ENCODE peak calls at places on chromosomes 4 and X, in four cellular contexts. H is omental fat pad, S is non-pigmented ciliary epithelial cell, V is RCC 7860. R is an unnamed sample.

GRCh38 chr4:80422727-80423404 is 87.3 kb downstream of the CFAP299 start:
- DNase-seq in H (no peak), S (no peak), V (no peak), R (no peak)

GRCh38 chr4:82785248-82786003 is 13.2 kb downstream of the SCD5 start:
- DNase-seq in H (no peak), S (peak; percentile 87), V (no peak), R (peak; percentile 65)

GRCh38 chr4:13888112-13888511 is 260.6 kb upstream of the BOD1L1 start:
- DNase-seq in H (no peak), S (peak; percentile 88), V (peak; percentile 73), R (peak; percentile 85)

GRCh38 chr4:10893417-10893816 is 208.8 kb upstream of the CLNK start:
- DNase-seq in H (no peak), S (no peak), V (no peak), R (no peak)

GRCh38 chrX:38806054-38806389 is 4.8 kb downstream of the MID1IP1 start:
- DNase-seq in H (no peak), S (no peak), V (no peak), R (no peak)

GRCh38 chr4:69096111-69096656 is at the start of gene UGT2B7:
- DNase-seq in H (no peak), S (no peak), V (peak; percentile 36), R (no peak)

GRCh38 chrX:80808854-80809493 is 703 bp downstream of the BRWD3 start:
- DNase-seq in H (no peak), S (no peak), V (no peak), R (no peak)

GRCh38 chrX:135737361-135738071 is 24.1 kb downstream of the CT45A1 start:
- DNase-seq in H (no peak), S (no peak), V (no peak), R (no peak)

GRCh38 chr4:145041378-145041777 is 56.6 kb downstream of the ANAPC10 start:
- DNase-seq in H (no peak), S (no peak), V (no peak), R (no peak)

GRCh38 chrX:11481035-11481434 is 184.7 kb downstream of the ARHGAP6 start:
- DNase-seq in H (no peak), S (no peak), V (no peak), R (no peak)

GRCh38 chr4:103757631-103758030 is 37.8 kb upstream of the TACR3 start:
- DNase-seq in H (no peak), S (no peak), V (no peak), R (no peak)

GRCh38 chrX:8906299-8906698 is 105.1 kb upstream of the FAM9A start:
- DNase-seq in H (no peak), S (no peak), V (no peak), R (no peak)

GRCh38 chr4:89598602-89599001 is 238.4 kb downstream of the SNCA start:
- DNase-seq in H (no peak), S (no peak), V (peak; percentile 6), R (no peak)

GRCh38 chr4:112589207-112589606 is 47.5 kb downstream of the ZGRF1 start:
- DNase-seq in H (no peak), S (peak; percentile 23), V (peak; percentile 25), R (peak; percentile 1)

GRCh38 chr4:33071552-33071951 is 2351.4 kb downstream of the PCDH7 start:
- DNase-seq in H (no peak), S (no peak), V (peak; percentile 41), R (no peak)

GRCh38 chrX:69020316-69020715 is 144.9 kb downstream of the PJA1 start:
- DNase-seq in H (no peak), S (no peak), V (no peak), R (no peak)

GRCh38 chr4:55396305-55397023 is 707 bp downstream of the TMEM165 start:
- DNase-seq in H (no peak), S (no peak), V (no peak), R (no peak)

GRCh38 chr4:153207561-153207960 is 3.3 kb downstream of the TRIM2 start:
- DNase-seq in H (no peak), S (no peak), V (no peak), R (no peak)

GRCh38 chrX:68832516-68833447 is 4.0 kb downstream of the EFNB1 start:
- DNase-seq in H (no peak), S (no peak), V (no peak), R (no peak)

GRCh38 chr4:1900624-1901023 is 29.4 kb downstream of the NSD2 start:
- DNase-seq in H (no peak), S (no peak), V (no peak), R (no peak)

GRCh38 chrX:67917412-67918010 is 373.7 kb downstream of the AR start:
- DNase-seq in H (no peak), S (no peak), V (no peak), R (no peak)

R was measured in BJ.